ENCODE peak calls at places on chromosomes 5 and 9, in four cellular contexts. U, J, Q and H are unnamed samples.

GRCh38 chr5:96733771-96734498 is 71.8 kb downstream of the CAST start:
- DNase-seq in U (no peak), J (no peak), Q (no peak), H (no peak)

GRCh38 chr5:106873558-106873957 is 797.2 kb downstream of the EFNA5 start:
- DNase-seq in U (no peak), J (no peak), Q (no peak), H (no peak)

GRCh38 chr9:118510711-118511110 is 806.5 kb downstream of the TLR4 start:
- DNase-seq in U (no peak), J (no peak), Q (no peak), H (no peak)

GRCh38 chr5:76867027-76867426 is 17.2 kb downstream of the S100Z start:
- DNase-seq in U (no peak), J (no peak), Q (no peak), H (no peak)

GRCh38 chr5:2864515-2864914 is 113.0 kb upstream of the IRX2 start:
- DNase-seq in U (no peak), J (no peak), Q (no peak), H (no peak)

GRCh38 chr9:36802171-36802920 is 229.7 kb downstream of the MELK start:
- DNase-seq in U (no peak), J (no peak), Q (no peak), H (no peak)

GRCh38 chr5:31193591-31194457 is at the start of gene CDH6:
- DNase-seq in U (no peak), J (no peak), Q (peak; percentile 90), H (peak; percentile 28)

GRCh38 chr9:130912932-130913598 is 16.5 kb upstream of the QRFP start:
- DNase-seq in U (peak; percentile 64), J (no peak), Q (no peak), H (peak; percentile 77)

GRCh38 chr5:179223961-179224360 is 121.3 kb downstream of the ADAMTS2 start:
- DNase-seq in U (no peak), J (no peak), Q (no peak), H (peak; percentile 26)

GRCh38 chr5:23208959-23209431 is 298.4 kb upstream of the PRDM9 start:
- DNase-seq in U (no peak), J (no peak), Q (peak; percentile 48), H (no peak)

GRCh38 chr5:73114029-73114688 is 6.2 kb upstream of the TMEM171 start:
- DNase-seq in U (no peak), J (no peak), Q (no peak), H (no peak)

GRCh38 chr5:132059043-132059695 is 1.3 kb upstream of the IL3 start:
- DNase-seq in U (no peak), J (no peak), Q (no peak), H (no peak)

GRCh38 chr5:54551906-54552305 is 34.3 kb downstream of the SNX18 start:
- DNase-seq in U (no peak), J (no peak), Q (no peak), H (no peak)

GRCh38 chr5:112975721-112976431 is 722 bp upstream of the DCP2 start:
- DNase-seq in U (no peak), J (no peak), Q (no peak), H (no peak)

GRCh38 chr5:107330903-107331302 is 339.8 kb downstream of the EFNA5 start:
- DNase-seq in U (no peak), J (no peak), Q (no peak), H (no peak)

GRCh38 chr9:79233542-79233941 is 338.2 kb upstream of the TLE4 start:
- DNase-seq in U (no peak), J (no peak), Q (no peak), H (no peak)

GRCh38 chr9:24381205-24381604 is 164.5 kb downstream of the IZUMO3 start:
- DNase-seq in U (no peak), J (no peak), Q (no peak), H (no peak)

GRCh38 chr5:58060971-58061370 is 398.9 kb downstream of the PLK2 start:
- DNase-seq in U (no peak), J (no peak), Q (no peak), H (no peak)

GRCh38 chr5:156582193-156582598 is 255.2 kb downstream of the SGCD start:
- DNase-seq in U (no peak), J (no peak), Q (no peak), H (no peak)

GRCh38 chr5:10842823-10843222 is 81.8 kb upstream of the DAP start:
- DNase-seq in U (no peak), J (no peak), Q (no peak), H (no peak)

GRCh38 chr5:136364307-136364706 is 1.0 kb downstream of the TRPC7 start:
- DNase-seq in U (no peak), J (no peak), Q (no peak), H (no peak)

GRCh38 chr5:168047669-168048111 is 243.8 kb upstream of the WWC1 start:
- DNase-seq in U (no peak), J (no peak), Q (no peak), H (peak; percentile 79)

GRCh38 chr5:78016831-78017529 is 240.8 kb upstream of the TBCA start:
- DNase-seq in U (no peak), J (no peak), Q (no peak), H (no peak)

GRCh38 chr5:132777209-132778069 is at the start of gene SEPTIN8:
- DNase-seq in U (peak; percentile 69), J (peak; percentile 14), Q (peak; percentile 63), H (peak; percentile 73)

GRCh38 chr9:27485158-27485557 is 38.9 kb upstream of the IFNK start:
- DNase-seq in U (no peak), J (no peak), Q (no peak), H (no peak)

GRCh38 chr5:110027527-110028322 is 338.0 kb downstream of the MAN2A1 start:
- DNase-seq in U (no peak), J (no peak), Q (no peak), H (no peak)

GRCh38 chr5:83441752-83442151 is 29.8 kb upstream of the VCAN start:
- DNase-seq in U (no peak), J (no peak), Q (no peak), H (no peak)

GRCh38 chr9:106859957-106860715 is 2.8 kb upstream of the ZNF462 start:
- DNase-seq in U (peak; percentile 34), J (no peak), Q (peak; percentile 60), H (peak; percentile 62)

GRCh38 chr9:137167752-137168574 is 1.9 kb downstream of the LRRC26 start:
- DNase-seq in U (no peak), J (no peak), Q (peak; percentile 60), H (peak; percentile 61)

GRCh38 chr5:180643191-180643851 is 6.1 kb downstream of the FLT4 start:
- DNase-seq in U (no peak), J (no peak), Q (no peak), H (no peak)

GRCh38 chr9:77534376-77535057 is 113.6 kb downstream of the GNA14 start:
- DNase-seq in U (no peak), J (no peak), Q (no peak), H (no peak)

GRCh38 chr9:98607152-98607551 is 101.6 kb downstream of the GABBR2 start:
- DNase-seq in U (no peak), J (no peak), Q (no peak), H (no peak)

GRCh38 chr9:2015581-2016410 is 649 bp downstream of the SMARCA2 start:
- DNase-seq in U (peak; percentile 60), J (peak; percentile 57), Q (peak; percentile 50), H (peak; percentile 87)

GRCh38 chr5:103674739-103675138 is 112.2 kb upstream of the NUDT12 start:
- DNase-seq in U (no peak), J (no peak), Q (no peak), H (peak; percentile 35)

GRCh38 chr5:10746711-10747110 is 14.3 kb downstream of the DAP start:
- DNase-seq in U (no peak), J (no peak), Q (no peak), H (no peak)

GRCh38 chr5:87076931-87077330 is 190.8 kb upstream of the RASA1 start:
- DNase-seq in U (no peak), J (no peak), Q (no peak), H (no peak)

GRCh38 chr9:5002811-5003210 is 17.7 kb downstream of the JAK2 start:
- DNase-seq in U (no peak), J (no peak), Q (no peak), H (no peak)

GRCh38 chr9:88090151-88090581 is 48.1 kb downstream of the SPATA31C2 start:
- DNase-seq in U (no peak), J (no peak), Q (no peak), H (peak; percentile 81)

GRCh38 chr5:14687023-14687665 is 22.6 kb downstream of the OTULIN start:
- DNase-seq in U (no peak), J (no peak), Q (no peak), H (peak; percentile 72)

GRCh38 chr5:32563614-32564013 is 21.7 kb upstream of the SUB1 start:
- DNase-seq in U (no peak), J (no peak), Q (no peak), H (no peak)

GRCh38 chr5:139638736-139639618 is 9.2 kb upstream of the CXXC5 start:
- DNase-seq in U (no peak), J (no peak), Q (no peak), H (no peak)
- H3K27ac ChIP-seq in U (peak overlapping the region; percentile 96), J (no peak overlapping the region), Q (no peak overlapping the region), H (peak overlapping the region; percentile 91)

GRCh38 chr9:127769985-127770904 is 8.2 kb downstream of the SH2D3C start:
- DNase-seq in U (no peak), J (no peak), Q (no peak), H (no peak)
- H3K4me3 ChIP-seq in U (peak overlapping the region; percentile 73), J (peak overlapping the region; percentile 71), Q (no peak overlapping the region), H (peak overlapping the region; percentile 56)

GRCh38 chr5:79481574-79481973 is 32.4 kb downstream of the HOMER1 start:
- DNase-seq in U (no peak), J (no peak), Q (no peak), H (no peak)
- H3K4me1 ChIP-seq in U (peaks cover 43% of the 10 kb centered on the region), J (no peaks in the 10 kb centered on the region), Q (no peaks in the 10 kb centered on the region), H (no peaks in the 10 kb centered on the region)

DNA sequence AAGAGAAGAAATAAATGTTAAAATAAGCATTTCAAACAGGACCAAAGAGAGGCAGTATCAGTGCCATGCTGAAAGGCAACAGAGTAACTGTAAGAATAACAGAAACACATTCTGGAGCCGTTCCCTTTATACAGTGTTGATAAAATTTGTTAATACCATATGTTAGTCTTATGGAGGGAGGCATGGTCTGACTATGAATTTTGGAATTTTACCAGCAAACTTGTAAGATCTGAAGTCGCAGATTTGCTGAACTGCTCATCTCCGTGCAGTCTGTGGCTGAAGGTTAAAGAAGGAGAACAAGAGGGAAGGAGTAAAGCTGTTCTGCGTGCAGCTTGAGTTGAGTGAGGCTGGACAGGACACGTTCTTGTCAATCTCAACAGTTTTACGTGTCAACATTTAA is 508.4 kb downstream of the NFIB start:
- DNase-seq in U (no peak), J (no peak), Q (no peak), H (no peak)
- H3K27ac ChIP-seq in U (no peak overlapping the region), J (no peak overlapping the region), Q (no peak overlapping the region), H (no peak overlapping the region)

DNA sequence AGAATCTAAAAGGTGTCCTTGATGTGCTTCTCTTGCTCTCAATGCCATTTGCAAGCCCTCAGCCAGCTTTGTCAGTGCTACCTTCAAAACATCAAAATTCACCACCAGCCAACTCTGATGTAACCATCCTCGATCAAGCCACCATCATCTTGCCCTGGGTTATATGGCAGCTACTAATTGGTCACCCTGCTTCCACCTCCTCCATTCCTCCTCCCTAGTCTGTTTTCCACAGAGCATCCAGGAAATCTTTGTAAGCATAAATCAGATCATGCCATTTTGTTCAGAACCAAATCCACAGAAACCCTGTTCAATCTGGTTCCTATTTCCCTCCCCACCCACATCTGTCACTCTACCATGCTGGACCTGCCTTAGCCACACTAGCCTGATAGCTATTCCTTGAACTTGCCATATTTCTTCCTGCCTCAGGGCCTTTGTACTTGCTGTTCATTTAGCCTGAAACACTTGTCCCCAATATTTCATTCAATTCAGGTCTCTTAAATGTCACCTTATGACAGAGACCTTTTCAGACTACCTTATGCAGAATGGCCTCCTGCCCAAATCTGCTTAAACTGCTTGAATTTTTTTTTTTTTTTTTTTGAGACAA is 1.9 kb upstream of the B4GALT1 start:
- DNase-seq in U (no peak), J (no peak), Q (no peak), H (no peak)
- H3K4me3 ChIP-seq in U (no peak overlapping the region), J (no peak overlapping the region), Q (no peak overlapping the region), H (no peak overlapping the region)

GRCh38 chr5:20335978-20336377 is 348.0 kb upstream of the CDH18 start:
- DNase-seq in U (no peak), J (no peak), Q (no peak), H (no peak)
- H3K4me1 ChIP-seq in U (no peaks in the 10 kb centered on the region), J (no peaks in the 10 kb centered on the region), Q (no peaks in the 10 kb centered on the region), H (no peaks in the 10 kb centered on the region)